ENCODE peak calls at places on chromosomes 16 and 17, in eight cellular contexts. K is A549, U is Peyer's patch, S is transverse colon, W is esophagus muscularis mucosa, T is body of pancreas, J is adrenal gland, L is stomach. Y is an unnamed sample.

GRCh38 chr16:22688463-22688862 is 125.5 kb upstream of the HS3ST2 start:
- DNase-seq in K (no peak), S (no peak), U (no peak), T (no peak), L (no peak), W (no peak), J (no peak), Y (no peak)

GRCh38 chr16:90046971-90047713 is 27.9 kb upstream of the DBNDD1 start:
- DNase-seq in J (peak), K (no peak), T (peak), U (no peak), L (peak), S (peak), W (no peak), Y (peak)

GRCh38 chr17:29585080-29585751 is 4.2 kb downstream of the GIT1 start:
- DNase-seq in U (no peak), T (peak), S (no peak), W (no peak), L (no peak), J (peak), K (no peak), Y (peak)

GRCh38 chr17:61196302-61196704 is 203.3 kb upstream of the TBX2 start:
- DNase-seq in L (no peak), U (no peak), S (no peak), J (no peak), W (no peak), K (no peak), T (no peak), Y (no peak)

GRCh38 chr17:80616705-80617104 is 72.1 kb downstream of the RPTOR start:
- DNase-seq in W (no peak), S (no peak), T (no peak), J (no peak), U (no peak), K (no peak), L (no peak), Y (no peak)

GRCh38 chr17:20200016-20200788 is 191.0 kb downstream of the SPECC1 start:
- DNase-seq in W (no peak), T (no peak), S (no peak), L (no peak), U (no peak), J (no peak), K (no peak), Y (no peak)

GRCh38 chr16:17331071-17331521 is 139.7 kb downstream of the XYLT1 start:
- DNase-seq in T (no peak), W (no peak), J (peak), U (no peak), S (no peak), L (no peak), K (no peak), Y (peak)

GRCh38 chr16:17002557-17002956 is 468.2 kb downstream of the XYLT1 start:
- DNase-seq in W (no peak), L (no peak), J (no peak), K (no peak), U (no peak), T (no peak), S (no peak), Y (no peak)

GRCh38 chr16:10683160-10683559 is 11.6 kb downstream of the TEKT5 start:
- DNase-seq in W (peak), K (no peak), T (no peak), J (no peak), S (no peak), U (no peak), L (no peak), Y (no peak)

GRCh38 chr17:62898239-62898864 is 67.7 kb upstream of the TANC2 start:
- DNase-seq in W (no peak), U (no peak), T (no peak), K (no peak), L (no peak), J (no peak), S (no peak), Y (no peak)

GRCh38 chr16:85005278-85006069 is 5.9 kb downstream of the ZDHHC7 start:
- DNase-seq in T (no peak), W (no peak), L (no peak), U (no peak), K (no peak), J (no peak), S (no peak), Y (no peak)

GRCh38 chr17:9981344-9981915 is 76.4 kb upstream of the RCVRN start:
- DNase-seq in J (no peak), W (no peak), S (no peak), K (no peak), L (no peak), T (no peak), U (no peak), Y (no peak)

GRCh38 chr16:89121691-89122321 is 28.2 kb downstream of the ACSF3 start:
- DNase-seq in W (no peak), K (no peak), S (no peak), T (no peak), U (peak), J (no peak), L (no peak), Y (no peak)

DNA sequence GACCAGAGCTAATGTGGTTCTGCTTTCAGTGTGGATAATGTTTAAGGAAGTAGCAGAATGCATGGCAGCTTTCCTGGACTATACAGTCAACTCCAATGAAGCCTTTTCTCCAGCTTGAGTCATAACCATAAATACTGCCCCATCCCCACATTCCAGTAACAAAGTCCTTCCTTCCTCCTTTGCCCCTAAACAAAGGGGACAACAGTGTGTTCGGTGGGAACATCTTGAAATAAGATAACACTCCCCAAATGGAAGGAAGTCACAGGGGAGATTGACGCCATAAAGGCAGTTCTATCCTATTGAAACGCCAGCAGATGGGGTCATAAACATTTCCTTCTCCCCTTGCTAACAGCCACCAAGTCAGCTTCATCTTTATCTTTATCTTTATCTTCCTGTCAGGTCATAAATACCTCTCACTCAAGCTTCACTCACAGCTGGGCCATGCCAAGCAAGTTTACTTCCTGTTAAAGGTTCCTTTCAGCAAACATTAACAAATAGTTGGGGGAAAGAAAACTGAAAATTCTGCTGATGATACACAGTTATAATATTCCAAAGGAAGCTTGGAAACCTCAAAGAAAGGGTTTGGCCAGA is 136.7 kb downstream of the SNX11 start:
- DNase-seq in T (no peak), W (no peak), S (peak), K (peak), L (no peak), J (no peak), U (no peak), Y (no peak)
- TF ChIP-seq CTCF in T (no peak), W (no peak), S (no peak), K (no peak), L (no peak), J (no peak), U (no peak), Y (no peak)

GRCh38 chr17:1561420-1562177 is 993 bp downstream of the PITPNA start:
- DNase-seq in K (no peak), S (no peak), T (peak), J (peak), L (no peak), W (no peak), U (no peak), Y (peak)
- TF ChIP-seq POLR2A in K (no peak), S (no peak), T (no peak), J (no peak), L (no peak), W (no peak), U (no peak), Y (no peak)

GRCh38 chr16:56912746-56913703 is 18.9 kb upstream of the HERPUD1 start:
- DNase-seq in U (no peak), W (no peak), L (no peak), T (no peak), J (no peak), S (peak), K (no peak), Y (no peak)
- H3K4me3 ChIP-seq in U (no peak), W (no peak), L (no peak), T (no peak), J (no peak), S (no peak), K (no peak), Y (no peak)

DNA sequence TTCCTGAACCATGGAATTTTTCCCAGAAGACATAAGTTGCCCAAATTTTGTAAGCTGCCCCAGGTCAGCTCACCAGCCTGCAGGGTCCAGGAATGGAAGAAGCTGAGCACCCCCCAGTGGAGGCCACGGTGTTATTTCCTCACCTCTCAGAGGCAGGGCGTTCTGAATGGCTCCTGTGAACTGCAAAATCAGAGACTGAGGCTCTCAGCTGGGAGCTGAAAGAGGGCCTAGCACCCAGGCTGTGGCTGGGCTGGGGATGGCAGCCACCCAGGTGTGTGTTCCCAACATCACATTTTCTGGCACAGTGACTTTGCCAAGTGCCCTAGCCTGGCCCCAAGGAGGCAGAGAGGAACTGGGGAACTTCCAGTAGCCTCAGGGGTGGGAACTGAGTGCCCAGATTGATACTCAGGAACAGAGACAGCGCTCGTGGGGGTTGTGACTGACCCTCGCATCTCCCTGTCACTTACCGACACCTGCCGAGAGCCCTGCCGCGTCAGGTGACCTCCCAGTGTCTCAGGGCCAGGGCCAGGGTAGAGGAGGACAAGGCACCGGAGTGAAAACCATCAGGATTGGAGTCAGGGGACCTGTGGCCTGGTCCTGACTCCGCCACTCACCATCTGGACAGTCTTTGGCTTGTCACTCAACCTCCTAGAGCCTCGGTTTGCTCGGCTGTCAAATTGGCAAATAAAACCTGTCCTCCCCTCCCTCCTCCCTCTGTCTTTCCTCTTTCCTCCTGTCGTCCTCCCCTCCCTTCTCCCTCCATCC is 11.3 kb downstream of the CACNG4 start:
- DNase-seq in U (no peak), T (no peak), K (peak), J (no peak), W (no peak), S (no peak), L (peak), Y (peak)
- TF ChIP-seq CTCF in U (no peak), T (no peak), K (peak), J (no peak), W (peak), S (no peak), L (no peak), Y (no peak)

GRCh38 chr17:40286473-40286872 is 1.2 kb upstream of the CDC6 start:
- DNase-seq in W (no peak), J (no peak), L (no peak), U (no peak), S (no peak), K (no peak), T (no peak), Y (no peak)

GRCh38 chr17:40290629-40291296 is 3.1 kb downstream of the CDC6 start:
- DNase-seq in S (peak), J (peak), K (peak), L (peak), W (no peak), U (no peak), T (peak), Y (peak)

GRCh38 chr17:40287159-40287493 is 553 bp upstream of the CDC6 start:
- DNase-seq in L (no peak), W (no peak), K (no peak), S (no peak), U (no peak), T (no peak), J (no peak), Y (no peak)

GRCh38 chr17:40284085-40284713 is 3.5 kb upstream of the CDC6 start:
- DNase-seq in L (no peak), T (peak), S (peak), K (no peak), U (no peak), J (no peak), W (no peak), Y (no peak)

DNA sequence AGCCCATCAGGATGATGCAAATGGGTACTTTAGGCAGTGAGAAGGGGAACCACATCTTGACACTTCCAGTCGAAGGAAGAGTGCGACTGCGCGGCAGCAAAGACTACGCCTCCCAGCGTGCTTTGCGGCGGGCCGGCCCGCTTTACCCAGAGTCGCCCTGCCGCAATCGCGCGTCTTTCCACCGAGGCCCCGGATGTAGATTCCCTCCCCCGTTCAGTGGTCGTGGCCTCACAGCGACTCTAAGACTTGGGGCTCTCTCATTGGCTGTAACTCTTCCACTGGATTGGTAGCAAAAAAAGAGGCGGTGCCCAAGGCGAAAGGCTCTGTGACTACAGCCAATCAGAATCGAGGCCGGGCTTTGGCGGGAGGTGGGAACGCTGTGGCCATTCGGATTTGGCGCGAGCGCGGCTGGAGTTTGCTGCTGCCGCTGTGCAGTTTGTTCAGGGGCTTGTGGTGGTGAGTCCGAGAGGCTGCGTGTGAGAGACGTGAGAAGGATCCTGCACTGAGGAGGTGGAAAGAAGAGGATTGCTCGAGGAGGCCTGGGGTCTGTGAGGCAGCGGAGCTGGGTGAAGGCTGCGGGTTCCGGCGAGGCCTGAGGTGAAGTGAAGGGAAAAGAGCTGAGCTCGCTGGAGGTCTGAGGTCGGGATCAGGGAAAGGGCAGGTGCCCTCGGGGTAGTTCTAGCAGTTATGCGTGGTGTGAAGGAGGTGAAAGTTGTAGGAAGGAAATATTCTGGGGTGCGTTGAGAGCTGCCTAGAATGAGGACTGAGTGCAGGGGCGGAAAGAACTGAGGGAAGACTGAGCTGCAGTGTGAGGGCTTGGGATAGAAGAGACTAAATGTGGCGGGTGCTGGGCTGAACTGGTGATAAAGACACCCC is at the start of gene CDC6:
- DNase-seq in K (peak), W (peak), L (peak), S (peak), J (peak), U (peak), T (peak), Y (peak)
- TF ChIP-seq POLR2A in K (peak), W (no peak), L (no peak), S (peak), J (peak), U (peak), T (peak), Y (peak)

GRCh38 chr16:567362-568256 is 804 bp downstream of the NHLRC4 start:
- DNase-seq in L (no peak), J (no peak), K (no peak), S (no peak), W (no peak), U (no peak), T (no peak), Y (no peak)
- H3K4me3 ChIP-seq in L (peak), J (no peak), K (no peak), S (peak), W (peak), U (peak), T (no peak), Y (peak)

GRCh38 chr17:50840311-50840851 is 5.0 kb downstream of the WFIKKN2 start:
- DNase-seq in K (no peak), J (no peak), S (no peak), L (no peak), T (no peak), U (no peak), W (no peak), Y (no peak)

GRCh38 chr17:50839591-50840310 is 4.4 kb downstream of the WFIKKN2 start:
- DNase-seq in S (no peak), U (no peak), L (no peak), W (no peak), J (no peak), K (no peak), T (no peak), Y (no peak)

GRCh38 chr17:50836826-50837225 is 1.4 kb downstream of the WFIKKN2 start:
- DNase-seq in J (no peak), W (no peak), T (no peak), U (no peak), K (no peak), L (no peak), S (no peak), Y (no peak)

GRCh38 chr17:50837286-50837979 is 2.0 kb downstream of the WFIKKN2 start:
- DNase-seq in S (no peak), K (no peak), L (no peak), W (no peak), U (no peak), J (no peak), T (peak), Y (no peak)

GRCh38 chr17:50837980-50838954 is 2.9 kb downstream of the WFIKKN2 start:
- DNase-seq in W (no peak), U (no peak), L (no peak), S (no peak), T (no peak), K (no peak), J (no peak), Y (no peak)
- TF ChIP-seq CTCF in W (no peak), U (no peak), L (no peak), S (no peak), T (no peak), K (no peak), J (no peak), Y (no peak)

GRCh38 chr17:49763735-49764558 is at the start of gene FAM117A:
- DNase-seq in W (peak), J (peak), K (peak), L (peak), U (peak), S (peak), T (peak), Y (peak)

GRCh38 chr17:49759203-49759602 is 4.7 kb downstream of the FAM117A start:
- DNase-seq in J (no peak), S (no peak), U (no peak), T (no peak), K (no peak), L (no peak), W (no peak), Y (no peak)

GRCh38 chr17:49762148-49762941 is 1.6 kb downstream of the FAM117A start:
- DNase-seq in W (no peak), S (no peak), K (no peak), J (no peak), L (no peak), T (no peak), U (no peak), Y (no peak)

GRCh38 chr17:49760296-49760695 is 3.6 kb downstream of the FAM117A start:
- DNase-seq in S (no peak), J (no peak), W (no peak), U (no peak), T (no peak), L (no peak), K (no peak), Y (no peak)

GRCh38 chr17:49760909-49761558 is 2.9 kb downstream of the FAM117A start:
- DNase-seq in K (no peak), J (no peak), T (no peak), U (no peak), W (no peak), S (no peak), L (no peak), Y (no peak)
- TF ChIP-seq POLR2A in K (no peak), J (no peak), T (no peak), U (no peak), W (no peak), S (no peak), L (no peak), Y (no peak)

GRCh38 chr17:75572713-75573539 is 14.7 kb upstream of the MYO15B start:
- DNase-seq in S (no peak), U (no peak), T (no peak), J (no peak), W (no peak), L (no peak), K (no peak), Y (no peak)
- H3K4me3 ChIP-seq in S (no peak), U (no peak), T (no peak), J (no peak), W (no peak), L (no peak), K (no peak), Y (no peak)

Y was measured in heart left ventricle.